ENCODE peak calls at places on chromosomes 2 and 18, in five cellular contexts. J is HCT116, B is HL-60, S is GM12878, I is GM23338. H is an unnamed sample.

GRCh38 chr2:96485751-96486643 is 19.2 kb downstream of the NEURL3 start:
- DNase-seq in J (no peak), B (peak), S (peak), I (peak), H (peak)

GRCh38 chr2:229269986-229270385 is 1.1 kb downstream of the PID1 start:
- DNase-seq in J (no peak), B (no peak), S (no peak), I (no peak), H (no peak)

GRCh38 chr2:36172828-36173227 is 182.8 kb upstream of the CRIM1 start:
- DNase-seq in J (no peak), B (no peak), S (no peak), I (no peak), H (no peak)

GRCh38 chr2:229265727-229266126 is 5.4 kb downstream of the PID1 start:
- DNase-seq in J (no peak), B (no peak), S (no peak), I (no peak), H (no peak)

GRCh38 chr2:96117701-96118588 is 1.6 kb upstream of the ADRA2B start:
- DNase-seq in J (no peak), B (no peak), S (no peak), I (peak), H (no peak)

GRCh38 chr18:614980-615607 is 18.3 kb downstream of the CLUL1 start:
- DNase-seq in J (no peak), B (peak), S (no peak), I (no peak), H (no peak)

GRCh38 chr2:240127911-240128607 is 8.0 kb downstream of the COPS9 start:
- DNase-seq in J (no peak), B (no peak), S (no peak), I (no peak), H (no peak)

GRCh38 chr2:160221391-160222276 is 21.6 kb upstream of the ITGB6 start:
- DNase-seq in J (no peak), B (no peak), S (no peak), I (no peak), H (no peak)

GRCh38 chr18:21000667-21001066 is 110.9 kb downstream of the ROCK1 start:
- DNase-seq in J (no peak), B (no peak), S (no peak), I (no peak), H (no peak)

GRCh38 chr2:68108116-68108515 is 45.3 kb upstream of the C1D start:
- DNase-seq in J (no peak), B (no peak), S (no peak), I (no peak), H (no peak)

GRCh38 chr2:129016972-129017371 is 698.3 kb upstream of the HS6ST1 start:
- DNase-seq in J (no peak), B (no peak), S (no peak), I (no peak), H (no peak)

GRCh38 chr2:3492951-3493609 is 26.3 kb downstream of the ADI1 start:
- DNase-seq in J (no peak), B (no peak), S (no peak), I (no peak), H (no peak)

GRCh38 chr2:106127776-106128268 is 66.3 kb downstream of the UXS1 start:
- DNase-seq in J (no peak), B (no peak), S (no peak), I (no peak), H (no peak)

GRCh38 chr2:29113891-29114321 is 1.3 kb upstream of the CLIP4 start:
- DNase-seq in J (peak), B (no peak), S (no peak), I (no peak), H (no peak)

GRCh38 chr2:120779781-120780283 is 44.2 kb downstream of the GLI2 start:
- DNase-seq in J (no peak), B (no peak), S (no peak), I (peak), H (no peak)

GRCh38 chr2:3198119-3198518 is 179.5 kb downstream of the EIPR1 start:
- DNase-seq in J (no peak), B (no peak), S (no peak), I (peak), H (no peak)

GRCh38 chr18:23964282-23965238 is 50.0 kb upstream of the TTC39C start:
- DNase-seq in J (peak), B (no peak), S (no peak), I (peak), H (peak)

GRCh38 chr2:10859261-10859660 is 46.7 kb upstream of the PDIA6 start:
- DNase-seq in J (no peak), B (no peak), S (no peak), I (no peak), H (no peak)
- TF ChIP-seq POLR2AphosphoS5 in J (no peak), B (no peak), S (no peak), I (no peak), H (no peak)

DNA sequence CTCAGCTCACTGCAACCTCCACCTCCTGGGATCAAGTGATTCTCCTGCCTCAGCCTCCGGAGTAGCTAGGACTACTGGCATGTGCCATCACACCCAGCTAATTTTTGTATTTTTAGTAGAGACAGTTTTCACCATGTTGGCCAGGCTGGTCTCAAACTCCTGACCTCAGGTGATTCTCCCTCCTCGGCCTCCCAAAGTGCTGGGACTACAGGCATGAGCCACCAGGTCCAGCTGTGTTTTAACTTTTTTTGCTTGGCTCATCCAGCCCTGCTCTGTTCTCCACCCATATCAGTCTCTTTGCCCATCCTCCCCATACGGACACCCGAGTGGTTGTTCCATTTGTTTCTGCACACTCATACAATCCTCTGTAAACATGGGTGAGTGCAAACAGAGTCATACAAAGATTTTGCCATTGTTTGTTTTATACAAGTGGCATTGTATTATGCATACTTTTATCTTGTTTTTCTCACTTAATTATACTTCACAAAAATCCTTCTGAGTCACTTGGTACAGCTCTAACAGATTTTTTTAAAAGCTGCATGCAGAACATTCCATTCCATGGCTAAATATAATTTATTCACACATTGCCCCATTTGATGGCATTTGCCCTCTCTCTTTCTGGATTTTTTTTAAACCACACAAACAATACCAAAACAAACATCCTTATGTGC is 5.3 kb downstream of the APOB start:
- DNase-seq in J (no peak), B (no peak), S (no peak), I (no peak), H (no peak)
- TF ChIP-seq POLR2AphosphoS5 in J (no peak), B (no peak), S (no peak), I (no peak), H (no peak)

GRCh38 chr2:190367091-190367490 is 23.7 kb downstream of the INPP1 start:
- DNase-seq in J (no peak), B (no peak), S (no peak), I (no peak), H (no peak)
- TF ChIP-seq POLR2AphosphoS5 in J (no peak), B (no peak), S (no peak), I (no peak), H (no peak)

GRCh38 chr2:224121406-224122067 is 82.5 kb upstream of the SERPINE2 start:
- DNase-seq in J (no peak), B (no peak), S (no peak), I (no peak), H (no peak)
- TF ChIP-seq POLR2AphosphoS5 in J (no peak), B (no peak), S (no peak), I (no peak), H (no peak)